ENCODE peak calls at places on chromosomes 16 and 17, in ten cellular contexts. One of them, this sample, is unnamed.

GRCh38 chr17:44910231-44911106 is 4.8 kb downstream of the GFAP start:
- DNase-seq in activated CD8-positive, alpha-beta memory T cell treated with anti-CD3 and anti-CD28 coated beads for 4 hours: no peak
- DNase-seq in ovary: no peak
- DNase-seq in HFF-Myc: no peak
- DNase-seq in epithelial cell of esophagus: no peak
- DNase-seq in nephron progenitor cell: no peak
- DNase-seq in neuronal stem cell: no peak
- DNase-seq in LHCN-M2: no peak
- DNase-seq in Kasumi-1: no peak
- DNase-seq in transverse colon: no peak
- DNase-seq in this sample: no peak

GRCh38 chr17:3870871-3871306 is 22.0 kb downstream of the CAMKK1 start:
- DNase-seq in activated CD8-positive, alpha-beta memory T cell treated with anti-CD3 and anti-CD28 coated beads for 4 hours: no peak
- DNase-seq in ovary: no peak
- DNase-seq in HFF-Myc: no peak
- DNase-seq in epithelial cell of esophagus: no peak
- DNase-seq in nephron progenitor cell: no peak
- DNase-seq in neuronal stem cell: no peak
- DNase-seq in LHCN-M2: no peak
- DNase-seq in Kasumi-1: peak
- DNase-seq in transverse colon: peak
- DNase-seq in this sample: peak

GRCh38 chr17:77404812-77405581 is 264.2 kb downstream of the SEC14L1 start:
- DNase-seq in activated CD8-positive, alpha-beta memory T cell treated with anti-CD3 and anti-CD28 coated beads for 4 hours: peak
- DNase-seq in ovary: no peak
- DNase-seq in HFF-Myc: no peak
- DNase-seq in epithelial cell of esophagus: peak
- DNase-seq in nephron progenitor cell: no peak
- DNase-seq in neuronal stem cell: no peak
- DNase-seq in LHCN-M2: peak
- DNase-seq in Kasumi-1: peak
- DNase-seq in transverse colon: peak
- DNase-seq in this sample: peak

GRCh38 chr16:26765087-26765486 is 301.6 kb upstream of the C16orf82 start:
- DNase-seq in activated CD8-positive, alpha-beta memory T cell treated with anti-CD3 and anti-CD28 coated beads for 4 hours: no peak
- DNase-seq in ovary: no peak
- DNase-seq in HFF-Myc: no peak
- DNase-seq in epithelial cell of esophagus: peak
- DNase-seq in nephron progenitor cell: peak
- DNase-seq in neuronal stem cell: no peak
- DNase-seq in LHCN-M2: no peak
- DNase-seq in Kasumi-1: no peak
- DNase-seq in transverse colon: no peak
- DNase-seq in this sample: no peak

GRCh38 chr16:15777533-15778203 is 79.2 kb downstream of the MYH11 start:
- DNase-seq in activated CD8-positive, alpha-beta memory T cell treated with anti-CD3 and anti-CD28 coated beads for 4 hours: no peak
- DNase-seq in ovary: no peak
- DNase-seq in HFF-Myc: peak
- DNase-seq in epithelial cell of esophagus: peak
- DNase-seq in nephron progenitor cell: peak
- DNase-seq in neuronal stem cell: peak
- DNase-seq in LHCN-M2: no peak
- DNase-seq in Kasumi-1: peak
- DNase-seq in transverse colon: no peak
- DNase-seq in this sample: peak

GRCh38 chr17:68509151-68510057 is 2.8 kb upstream of the PRKAR1A start:
- DNase-seq in activated CD8-positive, alpha-beta memory T cell treated with anti-CD3 and anti-CD28 coated beads for 4 hours: no peak
- DNase-seq in ovary: peak
- DNase-seq in HFF-Myc: no peak
- DNase-seq in epithelial cell of esophagus: peak
- DNase-seq in nephron progenitor cell: peak
- DNase-seq in neuronal stem cell: no peak
- DNase-seq in LHCN-M2: peak
- DNase-seq in Kasumi-1: peak
- DNase-seq in transverse colon: peak
- DNase-seq in this sample: peak

GRCh38 chr17:51948128-51948527 is 210.4 kb downstream of the CA10 start:
- DNase-seq in activated CD8-positive, alpha-beta memory T cell treated with anti-CD3 and anti-CD28 coated beads for 4 hours: no peak
- DNase-seq in ovary: no peak
- DNase-seq in HFF-Myc: no peak
- DNase-seq in epithelial cell of esophagus: peak
- DNase-seq in nephron progenitor cell: no peak
- DNase-seq in neuronal stem cell: no peak
- DNase-seq in LHCN-M2: peak
- DNase-seq in Kasumi-1: no peak
- DNase-seq in transverse colon: peak
- DNase-seq in this sample: no peak

GRCh38 chr17:45834471-45835396 is 9.9 kb upstream of the SPPL2C start:
- DNase-seq in activated CD8-positive, alpha-beta memory T cell treated with anti-CD3 and anti-CD28 coated beads for 4 hours: no peak
- DNase-seq in ovary: no peak
- DNase-seq in HFF-Myc: no peak
- DNase-seq in epithelial cell of esophagus: peak
- DNase-seq in nephron progenitor cell: no peak
- DNase-seq in neuronal stem cell: no peak
- DNase-seq in LHCN-M2: peak
- DNase-seq in Kasumi-1: no peak
- DNase-seq in transverse colon: no peak
- DNase-seq in this sample: no peak

GRCh38 chr16:87757841-87758426 is 7.9 kb downstream of the KLHDC4 start:
- DNase-seq in activated CD8-positive, alpha-beta memory T cell treated with anti-CD3 and anti-CD28 coated beads for 4 hours: no peak
- DNase-seq in ovary: no peak
- DNase-seq in HFF-Myc: no peak
- DNase-seq in epithelial cell of esophagus: peak
- DNase-seq in nephron progenitor cell: no peak
- DNase-seq in neuronal stem cell: no peak
- DNase-seq in LHCN-M2: peak
- DNase-seq in Kasumi-1: no peak
- DNase-seq in transverse colon: no peak
- DNase-seq in this sample: no peak

GRCh38 chr16:83849434-83849833 is 41.7 kb downstream of the HSBP1 start:
- DNase-seq in activated CD8-positive, alpha-beta memory T cell treated with anti-CD3 and anti-CD28 coated beads for 4 hours: no peak
- DNase-seq in ovary: no peak
- DNase-seq in HFF-Myc: no peak
- DNase-seq in epithelial cell of esophagus: no peak
- DNase-seq in nephron progenitor cell: no peak
- DNase-seq in neuronal stem cell: no peak
- DNase-seq in LHCN-M2: no peak
- DNase-seq in Kasumi-1: no peak
- DNase-seq in transverse colon: no peak
- DNase-seq in this sample: no peak

GRCh38 chr17:61836266-61837174 is 26.8 kb downstream of the BRIP1 start:
- DNase-seq in activated CD8-positive, alpha-beta memory T cell treated with anti-CD3 and anti-CD28 coated beads for 4 hours: no peak
- DNase-seq in ovary: no peak
- DNase-seq in HFF-Myc: no peak
- DNase-seq in epithelial cell of esophagus: peak
- DNase-seq in nephron progenitor cell: no peak
- DNase-seq in neuronal stem cell: no peak
- DNase-seq in LHCN-M2: no peak
- DNase-seq in Kasumi-1: no peak
- DNase-seq in transverse colon: no peak
- DNase-seq in this sample: no peak

GRCh38 chr16:84532299-84532724 is 27.9 kb upstream of the MEAK7 start:
- DNase-seq in activated CD8-positive, alpha-beta memory T cell treated with anti-CD3 and anti-CD28 coated beads for 4 hours: no peak
- DNase-seq in ovary: peak
- DNase-seq in HFF-Myc: peak
- DNase-seq in epithelial cell of esophagus: peak
- DNase-seq in nephron progenitor cell: no peak
- DNase-seq in neuronal stem cell: peak
- DNase-seq in LHCN-M2: peak
- DNase-seq in Kasumi-1: peak
- DNase-seq in transverse colon: peak
- DNase-seq in this sample: peak

GRCh38 chr17:37218849-37219248 is 156.9 kb upstream of the C17orf78 start:
- DNase-seq in activated CD8-positive, alpha-beta memory T cell treated with anti-CD3 and anti-CD28 coated beads for 4 hours: no peak
- DNase-seq in ovary: no peak
- DNase-seq in HFF-Myc: no peak
- DNase-seq in epithelial cell of esophagus: no peak
- DNase-seq in nephron progenitor cell: no peak
- DNase-seq in neuronal stem cell: no peak
- DNase-seq in LHCN-M2: no peak
- DNase-seq in Kasumi-1: no peak
- DNase-seq in transverse colon: no peak
- DNase-seq in this sample: no peak

GRCh38 chr17:13597723-13598347 is 3.9 kb downstream of the HS3ST3A1 start:
- DNase-seq in activated CD8-positive, alpha-beta memory T cell treated with anti-CD3 and anti-CD28 coated beads for 4 hours: peak
- DNase-seq in ovary: no peak
- DNase-seq in HFF-Myc: peak
- DNase-seq in epithelial cell of esophagus: peak
- DNase-seq in nephron progenitor cell: peak
- DNase-seq in neuronal stem cell: no peak
- DNase-seq in LHCN-M2: peak
- DNase-seq in Kasumi-1: peak
- DNase-seq in transverse colon: peak
- DNase-seq in this sample: peak

GRCh38 chr17:15409721-15410247 is 57.6 kb downstream of the CDRT4 start:
- DNase-seq in activated CD8-positive, alpha-beta memory T cell treated with anti-CD3 and anti-CD28 coated beads for 4 hours: no peak
- DNase-seq in ovary: peak
- DNase-seq in HFF-Myc: peak
- DNase-seq in epithelial cell of esophagus: peak
- DNase-seq in nephron progenitor cell: no peak
- DNase-seq in neuronal stem cell: no peak
- DNase-seq in LHCN-M2: peak
- DNase-seq in Kasumi-1: no peak
- DNase-seq in transverse colon: peak
- DNase-seq in this sample: no peak

This sample was measured in endothelial cell of umbilical vein.